ENCODE peak calls at places on chromosomes 2 and 18, in seven cellular contexts. D is K562, B is HCT116, P is SK-N-SH, T is H1, U is HepG2, M is GM12878. H is an unnamed sample.

GRCh38 chr2:112053917-112054846 is 887 bp upstream of the TMEM87B start:
- DNase-seq in D (peak), B (peak), P (peak), T (peak), U (peak), M (peak), H (peak)

GRCh38 chr2:19138264-19138825 is 220.1 kb downstream of the OSR1 start:
- DNase-seq in D (no peak), B (no peak), P (no peak), T (no peak), U (no peak), M (no peak), H (no peak)

GRCh38 chr2:3168230-3168891 is 209.3 kb downstream of the EIPR1 start:
- DNase-seq in D (no peak), B (no peak), P (peak), T (no peak), U (no peak), M (no peak), H (peak)

GRCh38 chr2:118086024-118086633 is 2.1 kb upstream of the INSIG2 start:
- DNase-seq in D (no peak), B (no peak), P (no peak), T (no peak), U (peak), M (no peak), H (no peak)

GRCh38 chr18:12295389-12296086 is 12.5 kb upstream of the TUBB6 start:
- DNase-seq in D (no peak), B (no peak), P (no peak), T (no peak), U (no peak), M (no peak), H (no peak)

GRCh38 chr2:240990266-240990529 is 8.2 kb upstream of the SNED1 start:
- DNase-seq in D (no peak), B (no peak), P (no peak), T (no peak), U (no peak), M (no peak), H (no peak)

GRCh38 chr2:72920317-72921087 is 3.2 kb downstream of the EMX1 start:
- DNase-seq in D (no peak), B (no peak), P (peak), T (no peak), U (no peak), M (no peak), H (no peak)

GRCh38 chr2:120740375-120740764 is 4.7 kb downstream of the GLI2 start:
- DNase-seq in D (no peak), B (no peak), P (no peak), T (no peak), U (no peak), M (no peak), H (no peak)

GRCh38 chr2:227436436-227436835 is 35.5 kb upstream of the AGFG1 start:
- DNase-seq in D (no peak), B (no peak), P (no peak), T (no peak), U (no peak), M (no peak), H (no peak)

GRCh38 chr2:107584577-107584976 is 242.1 kb upstream of the RGPD4 start:
- DNase-seq in D (no peak), B (no peak), P (no peak), T (no peak), U (no peak), M (no peak), H (no peak)

GRCh38 chr2:113705982-113706523 is 50.4 kb downstream of the SLC35F5 start:
- DNase-seq in D (no peak), B (no peak), P (no peak), T (no peak), U (no peak), M (no peak), H (no peak)

GRCh38 chr2:3634631-3635091 is 23.3 kb upstream of the ALLC start:
- DNase-seq in D (no peak), B (no peak), P (no peak), T (no peak), U (no peak), M (no peak), H (no peak)

GRCh38 chr2:172788871-172789270 is 53.2 kb downstream of the RAPGEF4 start:
- DNase-seq in D (no peak), B (no peak), P (no peak), T (no peak), U (no peak), M (no peak), H (no peak)

GRCh38 chr2:37898448-37898847 is 26.6 kb upstream of the RMDN2 start:
- DNase-seq in D (no peak), B (no peak), P (no peak), T (no peak), U (no peak), M (no peak), H (no peak)

GRCh38 chr2:191206613-191207471 is 38.4 kb upstream of the MYO1B start:
- DNase-seq in D (no peak), B (no peak), P (no peak), T (no peak), U (no peak), M (no peak), H (no peak)

GRCh38 chr18:68448736-68449135 is 266.2 kb downstream of the TMX3 start:
- DNase-seq in D (no peak), B (no peak), P (no peak), T (no peak), U (no peak), M (no peak), H (no peak)

GRCh38 chr18:61972389-61973264 is 79.8 kb upstream of the RNF152 start:
- DNase-seq in D (no peak), B (no peak), P (no peak), T (no peak), U (no peak), M (no peak), H (no peak)

GRCh38 chr2:6073260-6074141 is 381.3 kb downstream of the SOX11 start:
- DNase-seq in D (no peak), B (no peak), P (peak), T (no peak), U (no peak), M (no peak), H (no peak)

GRCh38 chr2:134075204-134075603 is 178.7 kb upstream of the MGAT5 start:
- DNase-seq in D (no peak), B (no peak), P (no peak), T (no peak), U (no peak), M (no peak), H (no peak)

GRCh38 chr2:62586981-62587380 is 81.0 kb upstream of the TMEM17 start:
- DNase-seq in D (no peak), B (no peak), P (no peak), T (no peak), U (no peak), M (peak), H (no peak)

GRCh38 chr2:236718207-236718992 is 148.8 kb downstream of the ACKR3 start:
- DNase-seq in D (no peak), B (no peak), P (no peak), T (no peak), U (no peak), M (no peak), H (no peak)

GRCh38 chr2:200968162-200968561 is 4.7 kb upstream of the ORC2 start:
- DNase-seq in D (no peak), B (peak), P (no peak), T (no peak), U (peak), M (no peak), H (no peak)

GRCh38 chr18:9838144-9838877 is 47.5 kb upstream of the TXNDC2 start:
- DNase-seq in D (no peak), B (peak), P (no peak), T (peak), U (no peak), M (no peak), H (peak)

GRCh38 chr2:140863713-140864112 is 1267.1 kb downstream of the LRP1B start:
- DNase-seq in D (peak), B (peak), P (peak), T (no peak), U (peak), M (peak), H (peak)

GRCh38 chr2:85255813-85256581 is 71.8 kb downstream of the TGOLN2 start:
- DNase-seq in D (no peak), B (no peak), P (peak), T (no peak), U (peak), M (no peak), H (peak)

GRCh38 chr2:73253901-73254300 is 19.8 kb downstream of the CCT7 start:
- DNase-seq in D (no peak), B (no peak), P (no peak), T (no peak), U (no peak), M (no peak), H (no peak)

GRCh38 chr2:174607989-174608865 is 10.6 kb upstream of the WIPF1 start:
- DNase-seq in D (no peak), B (no peak), P (peak), T (no peak), U (no peak), M (peak), H (no peak)

GRCh38 chr2:71668326-71669057 is 215.1 kb downstream of the DYSF start:
- DNase-seq in D (no peak), B (no peak), P (peak), T (no peak), U (no peak), M (no peak), H (no peak)

GRCh38 chr18:25727281-25727680 is 363.1 kb downstream of the SS18 start:
- DNase-seq in D (no peak), B (no peak), P (no peak), T (no peak), U (no peak), M (no peak), H (no peak)

DNA sequence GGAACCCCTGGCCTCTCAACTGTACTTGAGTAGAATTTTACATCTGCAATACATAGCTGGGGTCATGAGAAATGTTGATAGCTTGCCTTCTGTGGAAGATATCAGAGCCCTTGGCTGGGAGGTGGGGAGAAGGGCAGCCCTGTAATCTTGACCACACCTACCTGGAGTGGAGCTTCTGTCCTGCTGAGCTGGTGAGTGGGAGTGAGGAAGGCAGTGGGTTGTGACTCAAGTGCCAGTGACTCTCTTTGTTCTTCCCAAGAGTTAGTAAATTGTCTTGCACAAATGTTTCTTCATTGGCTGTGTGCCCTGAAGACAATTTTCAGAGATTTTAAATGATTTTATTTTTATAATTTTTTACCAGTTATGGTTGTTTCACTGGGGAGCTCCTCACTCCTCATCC is 277.3 kb downstream of the MBD5 start:
- DNase-seq in D (no peak), B (no peak), P (no peak), T (no peak), U (no peak), M (no peak), H (no peak)
- H3K9ac ChIP-seq in D (no peak), B (no peak), P (no peak), T (no peak), U (no peak), M (no peak), H (no peak)

GRCh38 chr2:233867993-233868532 is at the start of gene MSL3B:
- DNase-seq in D (peak), B (peak), P (peak), T (no peak), U (no peak), M (no peak), H (no peak)
- TF ChIP-seq YY1 in D (no peak), B (peak), P (no peak), T (no peak), U (no peak), M (no peak), H (no peak)

DNA sequence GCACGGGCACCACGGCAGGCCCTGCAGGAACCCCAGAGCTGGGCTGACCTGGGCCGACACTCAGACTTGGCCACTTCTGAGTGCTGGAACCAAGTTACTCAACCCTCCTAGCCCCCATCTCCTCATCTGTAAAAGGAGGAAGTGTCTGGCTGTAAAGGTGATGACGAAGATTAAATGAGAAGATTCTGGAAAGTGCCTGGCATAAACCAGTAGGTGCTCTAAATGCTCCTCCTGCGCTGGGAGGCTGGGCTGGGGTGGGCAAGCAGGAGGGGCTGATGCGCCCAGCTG is 55.2 kb downstream of the BIN1 start:
- DNase-seq in D (no peak), B (no peak), P (no peak), T (no peak), U (no peak), M (no peak), H (no peak)
- H3K9ac ChIP-seq in D (no peak), B (no peak), P (no peak), T (no peak), U (no peak), M (no peak), H (no peak)

DNA sequence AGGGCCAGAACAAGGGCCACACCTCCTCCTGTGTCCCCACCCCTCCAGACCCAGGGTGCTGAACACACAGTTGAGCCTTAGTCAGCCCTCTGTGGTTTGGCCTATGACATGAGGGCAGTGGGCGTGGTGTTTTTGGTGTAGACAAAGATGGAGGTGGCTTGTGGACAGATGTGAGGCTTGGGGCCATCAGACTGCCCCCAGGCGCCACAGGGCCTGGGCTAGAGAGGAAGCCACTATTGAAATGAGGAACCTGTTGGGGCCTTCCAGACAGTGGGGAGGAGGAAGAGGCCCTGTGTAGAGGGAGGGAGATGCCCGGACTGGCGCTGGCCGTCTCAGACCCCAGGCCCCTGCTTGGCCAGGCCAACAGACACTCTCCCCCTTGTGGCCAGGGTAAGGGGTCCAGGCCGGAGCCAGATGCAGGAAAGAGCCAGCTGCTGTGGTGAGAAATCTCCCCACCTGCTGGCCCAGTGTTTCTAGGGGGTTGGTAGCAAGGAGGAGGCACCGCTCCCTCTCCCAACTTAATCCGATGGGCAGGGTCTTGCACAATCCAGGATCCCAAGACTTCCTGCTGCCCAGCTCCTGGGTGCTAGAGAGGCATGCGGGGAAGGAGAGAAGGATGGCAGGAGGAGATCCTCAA is 53.8 kb downstream of the SMAD7 start:
- DNase-seq in D (peak), B (no peak), P (no peak), T (no peak), U (peak), M (peak), H (no peak)
- TF ChIP-seq YY1 in D (peak), B (no peak), P (no peak), T (peak), U (peak), M (peak), H (no peak)